ENCODE peak calls at places on chromosomes 3 and 15, in five cellular contexts. M is CD8-positive, alpha-beta T cell; I is A549; S is H9; B is tibial artery. F is an unnamed sample. For H3K9me3 and H3K4me1, the result is how much of the 10 kb centered on the place peaks cover.

GRCh38 chr15:59276225-59277178 is 69.9 kb downstream of the LDHAL6B start:
- DNase-seq in M (no peak), I (peak), S (no peak), B (no peak), F (no peak)

GRCh38 chr3:149512073-149512782 is 37.7 kb downstream of the TM4SF4 start:
- DNase-seq in M (no peak), I (peak), S (peak), B (peak), F (peak)

GRCh38 chr15:79002631-79003030 is 57.8 kb upstream of the CTSH start:
- DNase-seq in M (no peak), I (no peak), S (no peak), B (no peak), F (no peak)

GRCh38 chr15:52247032-52247431 is 48.6 kb downstream of the MYO5C start:
- DNase-seq in M (no peak), I (no peak), S (no peak), B (no peak), F (no peak)

GRCh38 chr15:81419304-81419943 is 45.4 kb upstream of the TMC3 start:
- DNase-seq in M (no peak), I (no peak), S (peak), B (no peak), F (no peak)

GRCh38 chr3:61725851-61726333 is 164.5 kb downstream of the PTPRG start:
- DNase-seq in M (no peak), I (no peak), S (no peak), B (no peak), F (no peak)

GRCh38 chr3:8441969-8442559 is 59.6 kb upstream of the LMCD1 start:
- DNase-seq in M (no peak), I (peak), S (peak), B (no peak), F (no peak)

GRCh38 chr3:50257990-50258389 is 11.0 kb upstream of the SEMA3B start:
- DNase-seq in M (no peak), I (no peak), S (no peak), B (no peak), F (peak)

GRCh38 chr3:150922611-150923010 is 17.4 kb upstream of the MINDY4B start:
- DNase-seq in M (no peak), I (peak), S (peak), B (no peak), F (no peak)

GRCh38 chr15:69059170-69059943 is 44.9 kb downstream of the NOX5 start:
- DNase-seq in M (peak), I (peak), S (peak), B (peak), F (peak)

GRCh38 chr3:19221081-19221480 is 72.8 kb downstream of the KCNH8 start:
- DNase-seq in M (no peak), I (no peak), S (peak), B (no peak), F (no peak)

GRCh38 chr3:115340586-115340985 is 193.5 kb upstream of the ZBTB20 start:
- DNase-seq in M (no peak), I (no peak), S (no peak), B (no peak), F (no peak)

GRCh38 chr3:45065373-45065720 is 39.2 kb downstream of the CLEC3B start:
- DNase-seq in M (no peak), I (no peak), S (no peak), B (no peak), F (no peak)

GRCh38 chr3:138921316-138922292 is 25.3 kb downstream of the FOXL2 start:
- DNase-seq in M (no peak), I (peak), S (no peak), B (no peak), F (no peak)

GRCh38 chr3:52088445-52089367 is 32.3 kb upstream of the DUSP7 start:
- DNase-seq in M (no peak), I (no peak), S (no peak), B (peak), F (no peak)

GRCh38 chr3:127589600-127590281 is 792 bp downstream of the TPRA1 start:
- DNase-seq in M (no peak), I (no peak), S (no peak), B (no peak), F (peak)

GRCh38 chr3:36714343-36714742 is 50.0 kb downstream of the DCLK3 start:
- DNase-seq in M (no peak), I (no peak), S (no peak), B (no peak), F (no peak)

GRCh38 chr3:119861681-119862080 is 79.8 kb downstream of the NR1I2 start:
- DNase-seq in M (no peak), I (no peak), S (no peak), B (no peak), F (no peak)

GRCh38 chr15:71201471-71201870 is 86.2 kb downstream of the THSD4 start:
- DNase-seq in M (no peak), I (peak), S (no peak), B (no peak), F (no peak)

GRCh38 chr3:66115858-66116654 is 77.3 kb upstream of the MAGI1 start:
- DNase-seq in M (no peak), I (peak), S (peak), B (peak), F (no peak)

GRCh38 chr15:58221591-58222241 is 83.5 kb downstream of the AQP9 start:
- DNase-seq in M (no peak), I (peak), S (peak), B (no peak), F (no peak)

GRCh38 chr3:72820405-72820804 is 27.8 kb downstream of the SHQ1 start:
- DNase-seq in M (no peak), I (no peak), S (no peak), B (no peak), F (no peak)

GRCh38 chr15:80586141-80586540 is 109.0 kb upstream of the ABHD17C start:
- DNase-seq in M (no peak), I (no peak), S (no peak), B (peak), F (no peak)

GRCh38 chr15:32855942-32856341 is 138.1 kb downstream of the GREM1 start:
- DNase-seq in M (no peak), I (peak), S (peak), B (no peak), F (no peak)

GRCh38 chr3:77468408-77469045 is 428.6 kb downstream of the ROBO2 start:
- DNase-seq in M (no peak), I (no peak), S (no peak), B (no peak), F (no peak)

GRCh38 chr3:55185380-55185779 is 257.5 kb upstream of the LRTM1 start:
- DNase-seq in M (no peak), I (no peak), S (no peak), B (no peak), F (no peak)

GRCh38 chr3:121722346-121722745 is 27.2 kb downstream of the GOLGB1 start:
- DNase-seq in M (no peak), I (no peak), S (no peak), B (no peak), F (no peak)

GRCh38 chr15:79897701-79898113 is 893 bp upstream of the MTHFS start:
- DNase-seq in M (no peak), I (no peak), S (no peak), B (no peak), F (no peak)

GRCh38 chr15:63598467-63599400 is 1.5 kb downstream of the FBXL22 start:
- DNase-seq in M (no peak), I (no peak), S (no peak), B (peak), F (no peak)

GRCh38 chr3:21638488-21638887 is 112.5 kb downstream of the ZNF385D start:
- DNase-seq in M (no peak), I (no peak), S (no peak), B (no peak), F (no peak)
- H3K9me3 ChIP-seq in M (under half), I (under half), S (under half), B (under half), F (under half)

GRCh38 chr3:195150194-195151118 is 120.5 kb downstream of the XXYLT1 start:
- DNase-seq in M (peak), I (no peak), S (peak), B (peak), F (peak)
- H3K27ac ChIP-seq in M (no peak), I (no peak), S (peak), B (peak), F (peak)

DNA sequence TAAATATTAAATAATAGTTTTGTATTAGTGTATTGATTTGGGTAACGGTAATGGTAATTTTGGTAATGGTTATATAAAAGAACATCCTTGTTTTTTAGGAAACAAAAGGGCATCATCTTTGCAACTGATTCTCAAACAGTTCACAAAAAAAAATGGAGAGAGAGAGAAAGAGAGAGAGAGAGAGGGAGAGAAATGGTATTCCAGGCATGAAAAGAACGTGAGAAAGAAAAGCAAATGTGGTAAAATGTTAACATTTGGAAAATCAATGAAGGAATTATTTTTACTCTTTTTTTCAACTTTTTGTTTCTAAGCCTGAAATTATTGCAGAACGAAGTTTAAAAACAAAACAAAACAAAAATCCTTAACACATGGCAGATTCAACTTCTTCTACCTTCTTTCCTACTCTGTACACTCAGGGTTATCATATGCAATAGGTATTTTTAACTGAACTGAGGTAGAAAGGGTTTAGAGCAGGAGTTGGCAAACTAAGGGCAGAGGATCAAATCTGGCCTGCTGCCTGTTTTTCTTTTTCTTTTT is 2.2 kb upstream of the GLB1 start:
- DNase-seq in M (no peak), I (no peak), S (no peak), B (no peak), F (no peak)
- H3K4me1 ChIP-seq in M (under half), I (under half), S (under half), B (under half), F (under half)

GRCh38 chr15:95944193-95944592 is 386.3 kb upstream of the NR2F2 start:
- DNase-seq in M (no peak), I (no peak), S (no peak), B (no peak), F (no peak)
- H3K9me3 ChIP-seq in M (under half), I (under half), S (under half), B (under half), F (under half)

DNA sequence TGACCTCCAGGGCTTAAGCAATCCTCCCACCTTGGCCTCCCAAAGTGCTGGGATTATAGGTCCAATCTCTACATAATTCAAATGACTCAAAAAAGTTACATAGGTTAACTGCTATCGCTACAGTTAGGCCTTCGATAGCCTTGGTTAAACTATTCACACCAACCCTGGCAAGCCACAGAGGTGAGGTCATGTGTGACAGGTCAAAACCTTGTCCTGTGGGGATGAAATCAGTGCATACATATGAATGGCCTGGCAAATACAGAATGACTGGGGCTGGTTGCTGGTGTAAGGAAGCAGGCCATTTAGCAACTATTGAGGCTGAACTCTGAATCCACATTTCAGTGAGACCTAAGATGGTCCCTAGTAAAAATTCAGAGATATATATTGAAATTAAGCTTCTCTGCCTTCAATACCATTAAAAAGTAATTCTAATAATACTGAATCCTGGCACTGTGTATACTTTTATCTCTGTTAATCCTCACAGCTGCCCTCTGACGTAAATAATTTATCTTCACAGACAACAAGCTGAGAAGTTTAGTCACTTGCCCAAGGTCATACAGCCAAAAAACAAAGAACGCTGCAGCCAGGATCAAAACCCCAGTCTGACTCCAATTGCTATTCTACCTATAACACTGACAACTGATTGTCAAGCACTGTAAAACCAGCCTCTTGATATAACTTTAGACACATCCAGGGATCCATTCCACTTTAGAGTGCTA is 35.3 kb downstream of the MKRN2 start:
- DNase-seq in M (no peak), I (no peak), S (no peak), B (no peak), F (no peak)
- H3K27ac ChIP-seq in M (no peak), I (no peak), S (no peak), B (no peak), F (peak)

DNA sequence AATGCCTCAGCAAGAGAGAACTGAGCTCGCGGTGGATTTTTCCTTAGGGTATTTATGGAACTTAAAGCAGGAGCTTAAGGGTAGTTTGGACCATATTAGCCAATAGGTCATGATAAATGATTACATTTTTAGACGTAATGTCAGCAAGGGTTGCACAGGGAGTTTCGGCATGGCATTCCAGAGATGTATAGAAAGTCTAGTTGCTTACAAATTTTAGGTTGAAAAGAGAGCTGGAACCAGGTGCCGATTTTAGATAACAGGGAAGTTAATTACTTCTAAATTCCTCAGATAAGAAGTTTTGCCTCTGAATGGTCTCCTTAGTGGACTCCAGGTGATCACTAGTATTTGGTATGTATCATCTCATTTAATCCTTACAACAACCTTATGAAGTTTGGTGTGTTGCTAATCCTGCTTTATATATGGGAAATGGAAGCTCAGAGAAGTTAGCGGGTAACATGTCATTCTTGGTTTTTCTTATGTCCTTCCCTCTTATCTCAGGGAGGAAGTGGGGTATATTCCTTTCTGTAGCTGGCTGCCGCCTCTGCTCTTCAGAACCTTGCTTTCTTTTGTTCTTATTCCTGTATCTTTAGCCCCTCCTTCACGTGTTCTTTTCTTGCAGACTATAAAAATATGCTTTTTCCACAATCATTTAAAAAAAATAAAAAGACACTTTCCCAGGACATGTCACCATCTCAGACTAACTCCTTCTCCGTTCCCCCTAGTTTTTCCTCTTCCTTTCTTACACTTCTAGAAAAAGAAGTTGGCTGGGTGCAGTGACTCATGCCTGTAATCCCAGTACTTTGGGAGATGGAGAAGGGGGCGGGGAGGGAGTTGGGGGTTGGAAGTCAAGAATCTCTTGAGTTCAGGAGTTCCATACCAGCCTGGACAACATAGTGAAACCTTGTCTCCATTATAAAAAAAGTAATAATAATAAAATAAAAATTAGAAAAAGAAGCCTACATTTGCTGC is 25.7 kb downstream of the IQGAP1 start:
- DNase-seq in M (no peak), I (peak), S (no peak), B (no peak), F (no peak)
- H3K4me1 ChIP-seq in M (under half), I (under half), S (under half), B (under half), F (half or more)

DNA sequence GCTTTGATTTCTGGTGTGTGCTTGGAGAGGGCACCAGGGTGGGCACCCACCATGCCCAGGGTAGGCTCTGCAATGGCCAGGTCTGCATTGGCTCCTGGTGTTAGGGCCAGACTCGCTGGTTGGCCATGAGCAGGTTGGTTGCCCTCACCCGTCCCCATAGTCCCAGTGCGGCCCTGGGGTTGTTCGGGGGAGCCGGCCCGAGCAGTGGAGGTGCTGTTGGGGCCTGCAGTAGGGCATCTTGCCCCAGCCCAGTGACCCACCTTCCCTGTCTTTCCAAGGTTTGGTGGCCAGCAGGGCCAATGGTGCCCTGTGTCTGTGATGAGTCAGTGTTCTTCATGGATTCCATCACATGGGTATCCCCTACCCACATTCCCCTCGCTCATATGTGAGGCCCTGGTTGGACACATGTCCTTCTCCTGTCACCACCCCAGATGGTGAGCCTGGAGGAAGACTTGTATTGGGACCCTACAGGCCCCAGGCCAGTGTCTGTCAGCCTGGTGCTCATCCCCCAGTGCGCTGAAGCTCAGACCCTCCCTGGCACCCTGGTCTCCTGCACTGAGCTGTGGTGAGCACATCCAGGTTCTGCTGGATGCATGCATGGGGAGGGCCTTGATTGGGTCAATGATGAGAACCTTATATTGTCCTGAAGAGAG is 190.1 kb downstream of the UBE3A start:
- DNase-seq in M (no peak), I (no peak), S (peak), B (no peak), F (peak)
- H3K9me3 ChIP-seq in M (under half), I (under half), S (half or more), B (under half), F (under half)

F was measured in heart left ventricle.